ENCODE peak calls at places on chromosomes 1 and 21, in nine cellular contexts. Q, X, S, T, Z, I, W, U and E are unnamed samples. For H3K9me3, the result is how much of the 10 kb centered on the place peaks cover.

GRCh38 chr1:61951731-61952585 is 209.7 kb downstream of the PATJ start:
- DNase-seq in Q (no peak), X (no peak), S (no peak), T (no peak), Z (no peak), I (no peak), W (no peak), U (no peak), E (no peak)

GRCh38 chr1:203521071-203521794 is 27.3 kb downstream of the OPTC start:
- DNase-seq in Q (no peak), X (no peak), S (no peak), T (no peak), Z (no peak), I (no peak), W (peak), U (no peak), E (peak)

GRCh38 chr1:218521414-218522169 is 176.5 kb downstream of the TGFB2 start:
- DNase-seq in Q (peak), X (peak), S (no peak), T (peak), Z (no peak), I (peak), W (peak), U (no peak), E (peak)

GRCh38 chr1:27556781-27557595 is 47.0 kb downstream of the AHDC1 start:
- DNase-seq in Q (peak), X (peak), S (peak), T (peak), Z (peak), I (peak), W (peak), U (peak), E (peak)

GRCh38 chr1:14347186-14347585 is 251.3 kb upstream of the KAZN start:
- DNase-seq in Q (no peak), X (no peak), S (no peak), T (no peak), Z (no peak), I (no peak), W (no peak), U (no peak), E (no peak)

GRCh38 chr1:25771246-25772114 is 28.5 kb upstream of the SELENON start:
- DNase-seq in Q (no peak), X (peak), S (no peak), T (peak), Z (no peak), I (peak), W (peak), U (peak), E (peak)

GRCh38 chr1:20110679-20111078 is 8.7 kb downstream of the PLA2G2D start:
- DNase-seq in Q (peak), X (peak), S (no peak), T (peak), Z (no peak), I (no peak), W (no peak), U (no peak), E (no peak)

GRCh38 chr1:6392081-6392879 is 1.3 kb downstream of the ACOT7 start:
- DNase-seq in Q (no peak), X (no peak), S (no peak), T (no peak), Z (no peak), I (no peak), W (no peak), U (no peak), E (peak)

GRCh38 chr1:45095450-45095849 is 83.4 kb downstream of the UROD start:
- DNase-seq in Q (no peak), X (no peak), S (no peak), T (no peak), Z (no peak), I (no peak), W (no peak), U (no peak), E (no peak)

GRCh38 chr1:223033658-223034057 is 109.4 kb downstream of the TLR5 start:
- DNase-seq in Q (no peak), X (peak), S (no peak), T (no peak), Z (no peak), I (no peak), W (no peak), U (no peak), E (no peak)

GRCh38 chr1:112461200-112461871 is 47.4 kb upstream of the WNT2B start:
- DNase-seq in Q (no peak), X (no peak), S (no peak), T (no peak), Z (no peak), I (no peak), W (no peak), U (no peak), E (no peak)

GRCh38 chr1:206469411-206469932 is 804 bp upstream of the IKBKE start:
- DNase-seq in Q (no peak), X (no peak), S (no peak), T (no peak), Z (no peak), I (peak), W (peak), U (no peak), E (no peak)

GRCh38 chr1:94121411-94121821 is 468 bp upstream of the ABCA4 start:
- DNase-seq in Q (no peak), X (no peak), S (no peak), T (no peak), Z (no peak), I (no peak), W (no peak), U (no peak), E (no peak)

GRCh38 chr1:99642053-99642452 is 3.9 kb upstream of the PALMD start:
- DNase-seq in Q (no peak), X (no peak), S (no peak), T (no peak), Z (no peak), I (no peak), W (no peak), U (no peak), E (no peak)

GRCh38 chr1:224689354-224689753 is 73.2 kb downstream of the CNIH3 start:
- DNase-seq in Q (no peak), X (no peak), S (no peak), T (no peak), Z (no peak), I (no peak), W (no peak), U (no peak), E (no peak)

GRCh38 chr1:204261746-204262505 is 48.1 kb upstream of the GOLT1A start:
- DNase-seq in Q (no peak), X (no peak), S (no peak), T (no peak), Z (no peak), I (no peak), W (no peak), U (no peak), E (no peak)

GRCh38 chr1:155198547-155198906 is 9.2 kb downstream of the THBS3 start:
- DNase-seq in Q (no peak), X (no peak), S (no peak), T (no peak), Z (no peak), I (no peak), W (no peak), U (no peak), E (no peak)

GRCh38 chr1:156122519-156123355 is 8.2 kb downstream of the LMNA start:
- DNase-seq in Q (no peak), X (peak), S (no peak), T (peak), Z (peak), I (peak), W (peak), U (peak), E (peak)

GRCh38 chr1:86868477-86868876 is 45.4 kb downstream of the SELENOF start:
- DNase-seq in Q (no peak), X (no peak), S (no peak), T (no peak), Z (no peak), I (no peak), W (no peak), U (no peak), E (no peak)

GRCh38 chr1:53518775-53519174 is 59.6 kb downstream of the DMRTB1 start:
- DNase-seq in Q (no peak), X (no peak), S (no peak), T (no peak), Z (no peak), I (no peak), W (no peak), U (no peak), E (no peak)

GRCh38 chr1:91559838-91560514 is 59.3 kb downstream of the CDC7 start:
- DNase-seq in Q (no peak), X (no peak), S (peak), T (no peak), Z (no peak), I (no peak), W (no peak), U (no peak), E (no peak)

GRCh38 chr1:155307247-155307740 is 1.4 kb upstream of the FDPS start:
- DNase-seq in Q (no peak), X (no peak), S (no peak), T (no peak), Z (no peak), I (no peak), W (no peak), U (no peak), E (peak)

GRCh38 chr1:149995927-149996326 is 14.6 kb downstream of the OTUD7B start:
- DNase-seq in Q (no peak), X (no peak), S (no peak), T (no peak), Z (no peak), I (no peak), W (no peak), U (no peak), E (no peak)

GRCh38 chr1:86906419-86906818 is 7.5 kb downstream of the SELENOF start:
- DNase-seq in Q (no peak), X (no peak), S (no peak), T (no peak), Z (no peak), I (peak), W (no peak), U (no peak), E (no peak)

DNA sequence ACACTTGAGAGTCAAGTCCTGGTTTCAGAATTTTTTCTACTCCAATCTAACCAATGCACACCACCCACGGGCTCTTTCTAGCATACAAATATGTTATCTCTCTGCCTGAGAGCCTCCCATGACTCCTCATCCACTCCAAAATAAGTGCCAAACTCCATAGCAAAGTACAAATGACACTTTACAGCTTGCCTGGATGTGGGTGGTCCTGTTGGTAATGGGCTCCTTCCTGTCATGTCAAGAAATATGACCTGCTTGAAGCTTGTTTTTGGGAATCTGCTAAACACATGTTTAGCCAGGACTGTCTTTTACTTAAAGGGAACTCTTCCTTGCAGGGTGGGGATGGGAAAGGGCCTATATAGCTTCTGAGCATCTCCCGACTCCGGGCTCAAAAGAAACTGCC is 6.3 kb upstream of the IGFN1 start:
- DNase-seq in Q (no peak), X (no peak), S (no peak), T (no peak), Z (no peak), I (no peak), W (no peak), U (no peak), E (no peak)
- H3K27ac ChIP-seq in Q (no peak), X (no peak), S (no peak), T (peak), Z (no peak), I (no peak), W (no peak), U (no peak), E (peak)

GRCh38 chr1:21174230-21174629 is 2.5 kb downstream of the EIF4G3 start:
- DNase-seq in Q (no peak), X (no peak), S (no peak), T (no peak), Z (no peak), I (no peak), W (no peak), U (no peak), E (no peak)

GRCh38 chr1:21175324-21175669 is 1.4 kb downstream of the EIF4G3 start:
- DNase-seq in Q (no peak), X (peak), S (no peak), T (no peak), Z (no peak), I (peak), W (peak), U (no peak), E (peak)

GRCh38 chr1:21174638-21175323 is 1.9 kb downstream of the EIF4G3 start:
- DNase-seq in Q (no peak), X (no peak), S (no peak), T (no peak), Z (no peak), I (no peak), W (no peak), U (no peak), E (no peak)

GRCh38 chr1:21176589-21177555 is at the start of gene EIF4G3:
- DNase-seq in Q (peak), X (peak), S (peak), T (peak), Z (peak), I (peak), W (peak), U (peak), E (peak)

GRCh38 chr1:21175670-21176581 is 771 bp downstream of the EIF4G3 start:
- DNase-seq in Q (no peak), X (peak), S (no peak), T (peak), Z (peak), I (peak), W (peak), U (peak), E (peak)
- TF ChIP-seq POLR2A in Q (no peak), X (no peak), S (no peak), T (no peak), Z (no peak), I (no peak), W (no peak), U (no peak), E (peak)

DNA sequence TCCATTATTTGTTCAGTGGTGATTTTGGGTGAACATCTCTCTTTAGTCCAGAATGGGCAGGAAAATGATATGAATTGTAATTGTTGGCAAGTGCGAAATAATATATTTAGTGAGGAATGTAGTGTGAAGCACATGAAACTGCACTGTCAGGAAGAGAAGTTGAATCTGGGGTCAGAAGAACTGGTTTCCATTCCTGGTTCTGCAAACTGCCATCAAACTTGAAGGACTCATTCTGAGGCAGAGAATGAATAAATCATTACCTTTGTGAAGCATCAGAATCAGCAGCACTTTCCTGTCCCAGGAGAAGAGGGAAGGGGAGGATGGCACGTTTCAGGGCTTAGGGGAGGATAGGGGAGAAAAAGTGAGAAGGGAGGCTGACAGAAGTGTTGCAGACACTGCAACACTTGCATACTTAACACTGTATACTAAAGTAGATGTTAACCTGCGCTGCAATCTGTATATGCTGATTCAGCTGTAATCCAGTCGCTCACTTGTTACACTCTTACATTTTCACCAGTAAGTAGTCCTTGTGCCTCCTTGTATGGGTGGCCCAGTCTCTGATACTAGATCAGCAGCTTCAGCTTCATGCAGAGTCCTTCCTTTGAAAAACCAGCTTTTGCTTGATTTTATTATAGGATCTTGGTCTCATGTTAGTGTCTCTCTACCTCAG is 10.5 kb upstream of the RPTN start:
- DNase-seq in Q (no peak), X (no peak), S (no peak), T (no peak), Z (no peak), I (no peak), W (no peak), U (no peak), E (no peak)
- H3K9me3 ChIP-seq in Q (under half), X (under half), S (under half), T (under half), Z (under half), I (under half), W (under half), U (under half), E (under half)

DNA sequence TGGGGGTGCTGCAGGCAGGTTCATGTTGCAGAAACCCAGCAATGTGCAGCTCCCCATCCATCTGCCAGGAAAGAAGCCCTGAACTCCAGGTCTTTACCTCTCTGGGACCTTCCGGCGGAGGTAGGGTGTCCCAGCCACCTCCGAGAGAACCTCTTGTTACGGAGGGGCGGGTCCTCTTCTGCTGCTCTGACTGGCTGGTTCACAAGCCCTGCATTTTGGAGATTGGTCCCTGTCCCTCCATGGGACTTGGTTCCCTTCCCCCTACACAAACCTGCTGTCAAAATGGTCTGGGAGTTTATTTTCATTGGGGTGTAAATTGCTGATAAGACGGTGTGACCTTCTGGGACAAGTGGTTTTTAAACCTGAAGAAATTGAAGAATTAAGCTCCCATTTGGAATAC is 8.0 kb upstream of the CELSR2 start:
- DNase-seq in Q (no peak), X (no peak), S (no peak), T (no peak), Z (no peak), I (no peak), W (no peak), U (no peak), E (peak)
- H3K27ac ChIP-seq in Q (no peak), X (no peak), S (no peak), T (no peak), Z (no peak), I (no peak), W (no peak), U (no peak), E (no peak)

DNA sequence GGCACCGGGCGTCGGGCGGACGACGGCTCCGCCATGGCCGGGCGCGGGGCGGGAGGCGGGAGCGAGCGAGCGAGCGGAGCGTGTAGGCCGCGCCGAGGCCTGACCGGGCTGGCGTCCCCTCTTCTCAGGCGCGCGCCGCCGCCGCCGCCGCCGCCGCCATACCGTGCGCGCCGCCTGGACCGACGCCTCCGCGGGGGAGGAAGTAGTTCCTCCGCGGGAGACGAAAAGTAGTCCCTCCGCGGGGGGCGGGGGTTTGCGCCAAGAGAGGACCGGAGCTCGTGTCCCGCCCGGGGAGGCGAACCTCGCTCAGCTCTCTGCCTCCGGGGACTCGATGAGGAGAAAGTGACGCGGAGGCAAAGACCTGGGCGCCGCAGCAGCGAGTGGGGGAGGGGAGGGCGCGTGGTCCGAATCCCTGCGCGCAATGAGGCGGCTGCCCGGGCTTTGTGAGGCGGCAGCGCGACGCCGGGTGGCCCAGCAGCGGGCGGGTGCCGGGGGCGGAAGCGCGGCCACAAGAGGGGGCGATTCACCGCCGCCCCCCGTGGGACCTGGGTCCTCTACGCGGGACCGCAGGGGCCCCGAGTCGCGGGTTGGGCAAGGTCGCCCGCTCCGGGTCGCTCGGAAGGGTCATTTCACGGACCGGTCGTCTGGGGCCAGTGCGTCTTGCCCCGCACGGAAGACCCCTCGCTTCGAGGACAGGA is at the start of gene BRWD1:
- DNase-seq in Q (peak), X (peak), S (peak), T (peak), Z (peak), I (peak), W (peak), U (peak), E (peak)
- TF ChIP-seq POLR2A in Q (peak), X (no peak), S (peak), T (peak), Z (peak), I (peak), W (no peak), U (peak), E (peak)

GRCh38 chr21:26583737-26584136 is 10.7 kb upstream of the CYYR1 start:
- DNase-seq in Q (no peak), X (no peak), S (no peak), T (no peak), Z (no peak), I (no peak), W (no peak), U (no peak), E (no peak)
- H3K9me3 ChIP-seq in Q (under half), X (under half), S (under half), T (under half), Z (under half), I (under half), W (under half), U (under half), E (under half)

GRCh38 chr1:162185299-162185698 is 115.8 kb downstream of the NOS1AP start:
- DNase-seq in Q (no peak), X (no peak), S (no peak), T (no peak), Z (no peak), I (no peak), W (no peak), U (no peak), E (no peak)
- H3K27ac ChIP-seq in Q (no peak), X (no peak), S (no peak), T (no peak), Z (no peak), I (no peak), W (no peak), U (no peak), E (no peak)

GRCh38 chr1:43363283-43363934 is 4.4 kb downstream of the ELOVL1 start:
- DNase-seq in Q (no peak), X (no peak), S (no peak), T (no peak), Z (no peak), I (peak), W (no peak), U (no peak), E (peak)
- TF ChIP-seq POLR2A in Q (no peak), X (no peak), S (no peak), T (no peak), Z (no peak), I (no peak), W (no peak), U (no peak), E (no peak)

DNA sequence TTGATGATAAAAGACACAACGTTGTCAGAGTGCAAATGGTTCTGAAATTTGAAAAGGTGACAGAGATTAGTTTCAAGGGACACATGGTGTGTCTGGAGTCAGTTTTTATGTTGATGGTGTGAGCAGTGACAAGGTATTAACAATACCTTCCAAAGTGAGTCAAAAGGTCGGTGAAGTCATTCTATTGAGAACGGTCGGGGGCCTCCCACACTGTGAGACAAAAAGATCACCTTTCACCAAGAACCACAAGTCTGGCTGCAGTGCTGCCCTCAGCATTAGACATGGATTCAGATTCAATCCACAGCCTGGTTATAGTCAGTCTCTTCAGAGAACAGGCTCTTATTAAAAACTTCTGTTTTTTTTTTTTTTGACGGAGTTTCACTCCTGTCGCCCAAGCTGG is 26.5 kb downstream of the ZNF124 start:
- DNase-seq in Q (no peak), X (no peak), S (no peak), T (no peak), Z (no peak), I (no peak), W (no peak), U (no peak), E (no peak)
- H3K9me3 ChIP-seq in Q (under half), X (half or more), S (under half), T (under half), Z (under half), I (half or more), W (half or more), U (under half), E (under half)

DNA sequence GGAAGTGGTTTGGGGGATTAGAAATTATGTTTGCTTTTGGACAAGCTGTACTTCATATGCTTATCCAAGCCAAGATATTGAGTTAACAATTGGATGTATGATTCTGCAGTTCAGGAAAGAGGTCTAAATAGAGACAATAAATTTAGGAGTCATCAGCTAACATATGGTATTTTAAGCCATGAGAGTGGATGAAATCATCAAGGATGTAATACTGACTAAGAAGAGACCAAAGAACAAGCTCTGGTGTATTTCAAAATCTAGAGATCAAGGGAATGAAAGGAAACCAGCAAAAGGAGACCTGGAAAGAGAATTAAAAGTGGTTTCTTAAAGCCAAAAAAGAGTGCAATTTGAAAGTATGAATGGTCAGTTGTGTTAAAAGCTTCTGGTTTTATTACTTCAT is 183.6 kb upstream of the BEND5 start:
- DNase-seq in Q (no peak), X (no peak), S (no peak), T (no peak), Z (no peak), I (no peak), W (no peak), U (no peak), E (no peak)
- H3K27ac ChIP-seq in Q (no peak), X (no peak), S (no peak), T (no peak), Z (no peak), I (no peak), W (no peak), U (no peak), E (no peak)